ENCODE peak calls at places on chromosomes 4 and X, in eight cellular contexts. W, J, U, T, F, P, X and N are unnamed samples. For H3K9me3, the result is how much of the 10 kb centered on the place peaks cover.

GRCh38 chr4:8274772-8275241 is 5.3 kb downstream of the HTRA3 start:
- DNase-seq in W (peak), J (peak), U (no peak), T (peak), F (no peak), P (peak), X (peak), N (peak)

GRCh38 chr4:168942985-168943384 is 67.1 kb downstream of the CBR4 start:
- DNase-seq in W (no peak), J (no peak), U (no peak), T (no peak), F (no peak), P (no peak), X (no peak), N (no peak)

GRCh38 chr4:12041828-12042227 is 613.1 kb upstream of the HS3ST1 start:
- DNase-seq in W (no peak), J (peak), U (no peak), T (no peak), F (no peak), P (no peak), X (no peak), N (no peak)

GRCh38 chr4:113209652-113210320 is 160.3 kb downstream of the ANK2 start:
- DNase-seq in W (no peak), J (no peak), U (no peak), T (no peak), F (no peak), P (no peak), X (no peak), N (no peak)

GRCh38 chr4:31741321-31741720 is 1021.2 kb downstream of the PCDH7 start:
- DNase-seq in W (no peak), J (no peak), U (no peak), T (no peak), F (no peak), P (no peak), X (no peak), N (no peak)

GRCh38 chr4:17492058-17492741 is 19.7 kb downstream of the QDPR start:
- DNase-seq in W (no peak), J (no peak), U (no peak), T (no peak), F (no peak), P (no peak), X (no peak), N (no peak)

GRCh38 chrX:567891-568290 is 62.7 kb upstream of the SHOX start:
- DNase-seq in W (no peak), J (no peak), U (no peak), T (no peak), F (no peak), P (no peak), X (no peak), N (no peak)

GRCh38 chrX:104122829-104123228 is 10.5 kb downstream of the ZCCHC18 start:
- DNase-seq in W (no peak), J (no peak), U (no peak), T (no peak), F (peak), P (no peak), X (no peak), N (no peak)

GRCh38 chr4:151409470-151410313 is 716 bp downstream of the FHIP1A start:
- DNase-seq in W (no peak), J (no peak), U (no peak), T (peak), F (no peak), P (peak), X (peak), N (no peak)

GRCh38 chr4:121253961-121254360 is 89.8 kb upstream of the TNIP3 start:
- DNase-seq in W (no peak), J (no peak), U (no peak), T (no peak), F (no peak), P (no peak), X (no peak), N (no peak)

GRCh38 chrX:3609800-3610199 is 103.6 kb downstream of the PRKX start:
- DNase-seq in W (no peak), J (no peak), U (no peak), T (no peak), F (no peak), P (no peak), X (no peak), N (peak)

GRCh38 chrX:129653985-129654651 is 638 bp downstream of the APLN start:
- DNase-seq in W (no peak), J (peak), U (peak), T (peak), F (no peak), P (no peak), X (no peak), N (no peak)

GRCh38 chr4:139665690-139666529 is at the start of gene MGST2:
- DNase-seq in W (peak), J (peak), U (peak), T (peak), F (peak), P (peak), X (peak), N (peak)

GRCh38 chrX:131729295-131729694 is 185.4 kb downstream of the OR13H1 start:
- DNase-seq in W (no peak), J (no peak), U (no peak), T (peak), F (no peak), P (peak), X (peak), N (no peak)

GRCh38 chrX:11597479-11597878 is 68.2 kb downstream of the ARHGAP6 start:
- DNase-seq in W (no peak), J (no peak), U (no peak), T (no peak), F (no peak), P (no peak), X (no peak), N (peak)

GRCh38 chr4:17502764-17503163 is 9.1 kb downstream of the QDPR start:
- DNase-seq in W (no peak), J (no peak), U (no peak), T (no peak), F (no peak), P (no peak), X (no peak), N (no peak)

GRCh38 chr4:99190336-99190735 is 28.7 kb downstream of the ADH6 start:
- DNase-seq in W (no peak), J (no peak), U (no peak), T (no peak), F (no peak), P (no peak), X (no peak), N (no peak)

GRCh38 chrX:48785156-48785524 is 1.2 kb upstream of the GATA1 start:
- DNase-seq in W (no peak), J (no peak), U (no peak), T (no peak), F (no peak), P (no peak), X (peak), N (no peak)

GRCh38 chrX:113048896-113049295 is 208.3 kb upstream of the AMOT start:
- DNase-seq in W (no peak), J (no peak), U (no peak), T (no peak), F (no peak), P (no peak), X (no peak), N (no peak)

GRCh38 chr4:80335554-80336358 is at the start of gene CFAP299:
- DNase-seq in W (peak), J (peak), U (peak), T (peak), F (peak), P (peak), X (peak), N (peak)

GRCh38 chrX:136636121-136636520 is 11.8 kb upstream of the CD40LG start:
- DNase-seq in W (no peak), J (no peak), U (no peak), T (no peak), F (no peak), P (no peak), X (no peak), N (no peak)

GRCh38 chr4:130403221-130403620 is 1307.3 kb downstream of the C4orf33 start:
- DNase-seq in W (no peak), J (no peak), U (no peak), T (no peak), F (no peak), P (no peak), X (no peak), N (no peak)

GRCh38 chr4:121697626-121698025 is 846 bp upstream of the ANXA5 start:
- DNase-seq in W (no peak), J (no peak), U (no peak), T (no peak), F (no peak), P (no peak), X (no peak), N (no peak)

GRCh38 chr4:104163820-104164219 is 330.9 kb downstream of the CXXC4 start:
- DNase-seq in W (no peak), J (no peak), U (no peak), T (no peak), F (no peak), P (no peak), X (no peak), N (peak)

GRCh38 chr4:122576261-122577188 is 44.3 kb downstream of the IL21 start:
- DNase-seq in W (no peak), J (no peak), U (peak), T (no peak), F (peak), P (no peak), X (no peak), N (peak)

GRCh38 chr4:106355193-106355592 is 13.4 kb downstream of the GIMD1 start:
- DNase-seq in W (no peak), J (no peak), U (no peak), T (no peak), F (no peak), P (no peak), X (no peak), N (no peak)

GRCh38 chr4:99664703-99665102 is 7.1 kb upstream of the C4orf54 start:
- DNase-seq in W (no peak), J (no peak), U (no peak), T (no peak), F (no peak), P (no peak), X (no peak), N (no peak)

GRCh38 chr4:8729408-8730149 is 137.0 kb downstream of the CPZ start:
- DNase-seq in W (peak), J (peak), U (no peak), T (peak), F (no peak), P (no peak), X (peak), N (no peak)

DNA sequence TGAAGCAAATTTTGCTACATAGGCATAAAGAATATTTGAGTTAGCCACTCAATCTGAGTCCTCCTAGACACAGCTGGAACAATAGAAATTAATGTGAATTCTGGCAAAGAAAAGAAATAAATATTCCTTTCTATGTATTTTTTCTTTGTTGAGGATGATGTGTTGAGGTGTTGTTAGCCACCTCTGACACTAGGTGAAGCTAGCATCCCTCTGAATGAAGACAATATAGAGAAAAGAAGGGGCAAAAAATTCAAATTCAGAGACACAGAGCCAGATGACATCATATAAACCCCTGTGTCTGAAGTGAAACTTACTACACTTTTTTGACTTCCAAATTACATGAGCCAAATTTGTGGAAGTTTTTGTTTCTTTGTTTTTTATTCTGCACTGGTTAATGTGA is 34.6 kb upstream of the TMPRSS11D start:
- DNase-seq in W (no peak), J (no peak), U (no peak), T (no peak), F (no peak), P (no peak), X (no peak), N (no peak)
- TF ChIP-seq CTCF in W (no peak), J (no peak), U (no peak), T (no peak), F (peak), P (no peak), X (no peak), N (no peak)

GRCh38 chr4:46462746-46463145 is 72.8 kb upstream of the GABRA2 start:
- DNase-seq in W (no peak), J (no peak), U (no peak), T (no peak), F (no peak), P (no peak), X (no peak), N (no peak)

GRCh38 chr4:46459308-46459707 is 69.4 kb upstream of the GABRA2 start:
- DNase-seq in W (no peak), J (no peak), U (no peak), T (no peak), F (no peak), P (no peak), X (no peak), N (no peak)
- H3K9me3 ChIP-seq in W (under half), J (under half), U (under half), T (under half), F (under half), P (under half), X (under half), N (under half)

DNA sequence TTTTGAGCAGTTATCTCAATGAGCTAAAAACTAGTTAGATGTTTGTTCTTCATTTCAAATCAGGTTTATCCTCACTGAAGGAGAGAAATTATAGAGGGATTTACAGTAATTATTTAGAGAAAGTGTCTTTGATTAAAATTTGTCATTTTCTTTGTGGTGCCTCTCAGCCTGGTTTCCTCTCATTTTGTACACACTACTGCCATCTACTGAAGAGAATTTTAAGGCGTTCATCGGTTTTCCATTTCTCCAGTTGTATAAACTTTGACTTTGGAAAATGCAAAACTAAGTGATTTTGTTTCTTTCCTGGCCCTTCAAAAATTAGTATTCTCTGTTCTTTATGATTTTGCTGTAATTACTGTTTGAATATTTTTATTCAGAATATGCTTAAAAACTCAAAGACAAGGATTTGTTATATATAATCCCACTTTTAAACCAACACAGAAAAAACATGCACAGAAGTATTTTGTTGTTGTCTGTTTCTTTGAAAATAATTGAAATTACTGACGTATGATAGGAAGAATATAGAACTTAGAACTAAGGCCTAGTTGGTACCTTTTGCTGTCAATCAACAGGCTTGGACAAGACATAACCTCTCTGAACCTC is 34.4 kb upstream of the ANXA3 start:
- DNase-seq in W (no peak), J (no peak), U (peak), T (no peak), F (peak), P (no peak), X (no peak), N (peak)
- TF ChIP-seq CTCF in W (peak), J (peak), U (peak), T (peak), F (peak), P (peak), X (peak), N (peak)

GRCh38 chrX:148270499-148270898 is 229.9 kb upstream of the AFF2 start:
- DNase-seq in W (no peak), J (no peak), U (no peak), T (no peak), F (peak), P (no peak), X (no peak), N (no peak)
- H3K9me3 ChIP-seq in W (under half), J (under half), U (under half), T (under half), F (under half), P (under half), X (under half), N (under half)

DNA sequence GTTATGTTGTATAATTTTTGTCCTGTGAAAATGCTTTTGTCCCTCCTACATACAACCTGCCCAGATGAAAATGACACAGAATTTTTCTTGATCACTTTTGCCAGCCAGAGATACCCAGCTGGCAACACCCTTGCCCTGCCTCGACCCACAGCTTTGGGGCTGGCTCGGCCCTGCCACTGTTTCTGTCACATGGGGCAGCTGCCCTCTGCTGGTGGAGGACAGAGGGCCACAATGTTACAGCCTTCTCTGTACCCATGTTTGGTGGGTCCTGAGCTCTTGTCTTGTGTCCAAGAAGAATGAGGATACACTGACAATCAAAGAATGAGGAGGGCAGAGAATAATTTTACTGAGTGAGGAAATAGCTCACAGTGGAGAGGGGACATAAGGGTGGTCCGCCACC is 31.1 kb downstream of the BMP15 start:
- DNase-seq in W (no peak), J (no peak), U (no peak), T (no peak), F (no peak), P (no peak), X (no peak), N (no peak)
- TF ChIP-seq CTCF in W (peak), J (no peak), U (peak), T (no peak), F (peak), P (peak), X (peak), N (peak)